ENCODE peak calls at places on chromosomes 1 and 21, in four cellular contexts. One of them, this sample, is unnamed.

GRCh38 chr1:152447484-152447883 is 33.4 kb upstream of the CRNN start:
- DNase-seq in astrocyte: no peak
- DNase-seq in HCT116: no peak
- DNase-seq in MM.1S: no peak
- DNase-seq in this sample: no peak

GRCh38 chr21:33541105-33541711 is 709 bp downstream of the GART start:
- DNase-seq in HCT116: no peak
- DNase-seq in astrocyte: no peak
- DNase-seq in MM.1S: peak
- DNase-seq in this sample: no peak

GRCh38 chr1:64133036-64133435 is 70.4 kb upstream of the UBE2U start:
- DNase-seq in astrocyte: peak
- DNase-seq in HCT116: peak
- DNase-seq in MM.1S: no peak
- DNase-seq in this sample: peak

GRCh38 chr1:159991513-159991912 is 37.5 kb upstream of the SLAMF9 start:
- DNase-seq in MM.1S: no peak
- DNase-seq in astrocyte: no peak
- DNase-seq in HCT116: no peak
- DNase-seq in this sample: no peak

GRCh38 chr1:230136453-230137327 is 69.7 kb downstream of the GALNT2 start:
- DNase-seq in MM.1S: no peak
- DNase-seq in HCT116: no peak
- DNase-seq in astrocyte: no peak
- DNase-seq in this sample: no peak

GRCh38 chr1:91166106-91166712 is 144.4 kb upstream of the ZNF644 start:
- DNase-seq in HCT116: peak
- DNase-seq in astrocyte: peak
- DNase-seq in MM.1S: peak
- DNase-seq in this sample: peak

GRCh38 chr21:27339902-27340301 is 373.0 kb upstream of the ADAMTS5 start:
- DNase-seq in MM.1S: no peak
- DNase-seq in astrocyte: no peak
- DNase-seq in HCT116: no peak
- DNase-seq in this sample: no peak

GRCh38 chr21:23887709-23888303 is 1719.5 kb downstream of the MRPL39 start:
- DNase-seq in astrocyte: no peak
- DNase-seq in MM.1S: peak
- DNase-seq in HCT116: no peak
- DNase-seq in this sample: no peak

GRCh38 chr1:13699510-13699909 is 478 bp upstream of the PRDM2 start:
- DNase-seq in astrocyte: peak
- DNase-seq in HCT116: no peak
- DNase-seq in MM.1S: no peak
- DNase-seq in this sample: no peak

GRCh38 chr1:156004843-156005593 is 15.7 kb downstream of the SSR2 start:
- DNase-seq in MM.1S: no peak
- DNase-seq in astrocyte: no peak
- DNase-seq in HCT116: no peak
- DNase-seq in this sample: no peak

GRCh38 chr21:14686466-14687276 is 140.6 kb upstream of the SAMSN1 start:
- DNase-seq in astrocyte: peak
- DNase-seq in MM.1S: peak
- DNase-seq in HCT116: no peak
- DNase-seq in this sample: no peak

GRCh38 chr1:227764019-227764391 is 28.8 kb downstream of the SNAP47 start:
- DNase-seq in astrocyte: peak
- DNase-seq in HCT116: no peak
- DNase-seq in MM.1S: no peak
- DNase-seq in this sample: peak

GRCh38 chr1:15386128-15386824 is 23.4 kb upstream of the EFHD2 start:
- DNase-seq in astrocyte: peak
- DNase-seq in MM.1S: no peak
- DNase-seq in HCT116: no peak
- DNase-seq in this sample: no peak

GRCh38 chr1:3548156-3548893 is 63.0 kb downstream of the MEGF6 start:
- DNase-seq in HCT116: no peak
- DNase-seq in MM.1S: no peak
- DNase-seq in astrocyte: peak
- DNase-seq in this sample: peak

GRCh38 chr1:224801761-224802490 is 127.5 kb upstream of the DNAH14 start:
- DNase-seq in HCT116: no peak
- DNase-seq in astrocyte: no peak
- DNase-seq in MM.1S: no peak
- DNase-seq in this sample: peak

GRCh38 chr1:224804220-224804619 is 125.3 kb upstream of the DNAH14 start:
- DNase-seq in MM.1S: no peak
- DNase-seq in HCT116: no peak
- DNase-seq in astrocyte: no peak
- DNase-seq in this sample: no peak

GRCh38 chr1:224799083-224799482 is 130.4 kb upstream of the DNAH14 start:
- DNase-seq in MM.1S: no peak
- DNase-seq in astrocyte: no peak
- DNase-seq in HCT116: no peak
- DNase-seq in this sample: no peak

GRCh38 chr1:224802596-224802995 is 126.9 kb upstream of the DNAH14 start:
- DNase-seq in HCT116: no peak
- DNase-seq in astrocyte: no peak
- DNase-seq in MM.1S: no peak
- DNase-seq in this sample: no peak

GRCh38 chr1:224800486-224801119 is 128.9 kb upstream of the DNAH14 start:
- DNase-seq in MM.1S: no peak
- DNase-seq in astrocyte: no peak
- DNase-seq in HCT116: no peak
- DNase-seq in this sample: no peak
- H3K4me2 ChIP-seq in MM.1S: no peak
- H3K4me2 ChIP-seq in astrocyte: no peak
- H3K4me2 ChIP-seq in HCT116: no peak
- H3K4me2 ChIP-seq in this sample: no peak

GRCh38 chr1:205772607-205773032 is 2.7 kb downstream of the RAB29 start:
- DNase-seq in astrocyte: no peak
- DNase-seq in HCT116: no peak
- DNase-seq in MM.1S: no peak
- DNase-seq in this sample: no peak
- H3K4me2 ChIP-seq in astrocyte: no peak
- H3K4me2 ChIP-seq in HCT116: no peak
- H3K4me2 ChIP-seq in MM.1S: no peak
- H3K4me2 ChIP-seq in this sample: no peak

GRCh38 chr1:40712405-40712944 is 21.0 kb downstream of the NFYC start:
- DNase-seq in HCT116: no peak
- DNase-seq in MM.1S: no peak
- DNase-seq in astrocyte: no peak
- DNase-seq in this sample: no peak
- H3K4me2 ChIP-seq in HCT116: peak
- H3K4me2 ChIP-seq in MM.1S: peak
- H3K4me2 ChIP-seq in astrocyte: peak
- H3K4me2 ChIP-seq in this sample: peak

GRCh38 chr1:36149973-36150295 is 648 bp upstream of the TRAPPC3 start:
- DNase-seq in MM.1S: no peak
- DNase-seq in HCT116: no peak
- DNase-seq in astrocyte: no peak
- DNase-seq in this sample: no peak
- H3K4me2 ChIP-seq in MM.1S: peak
- H3K4me2 ChIP-seq in HCT116: peak
- H3K4me2 ChIP-seq in astrocyte: peak
- H3K4me2 ChIP-seq in this sample: peak

GRCh38 chr1:184189361-184189760 is 137.8 kb downstream of the TSEN15 start:
- DNase-seq in HCT116: no peak
- DNase-seq in MM.1S: no peak
- DNase-seq in astrocyte: no peak
- DNase-seq in this sample: no peak

GRCh38 chr1:184193451-184193850 is 141.9 kb downstream of the TSEN15 start:
- DNase-seq in HCT116: no peak
- DNase-seq in astrocyte: no peak
- DNase-seq in MM.1S: no peak
- DNase-seq in this sample: no peak

GRCh38 chr1:184194251-184194650 is 142.7 kb downstream of the TSEN15 start:
- DNase-seq in astrocyte: no peak
- DNase-seq in MM.1S: no peak
- DNase-seq in HCT116: no peak
- DNase-seq in this sample: no peak

GRCh38 chr1:184190626-184191025 is 139.1 kb downstream of the TSEN15 start:
- DNase-seq in astrocyte: no peak
- DNase-seq in MM.1S: no peak
- DNase-seq in HCT116: no peak
- DNase-seq in this sample: no peak

DNA sequence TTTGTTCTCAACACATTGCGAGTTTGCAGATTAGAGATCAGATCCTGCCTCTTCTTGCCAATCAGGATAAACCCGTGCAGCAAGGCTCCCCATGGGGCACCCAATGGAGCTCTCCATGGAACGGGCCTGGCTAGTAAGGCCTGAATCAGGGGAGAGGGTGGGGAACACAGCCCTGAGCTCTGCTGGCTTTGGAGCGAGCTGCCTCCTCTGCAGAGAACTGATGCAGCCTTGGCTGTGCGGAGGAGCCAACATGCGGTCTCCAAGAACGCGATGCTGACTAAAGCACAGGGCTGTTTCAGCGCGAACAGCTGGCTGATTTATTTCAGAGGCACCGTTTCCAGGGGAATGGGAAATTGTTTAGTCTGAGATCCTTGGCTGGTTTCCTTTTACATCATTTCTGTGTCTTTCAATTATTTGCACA is 139.7 kb downstream of the TSEN15 start:
- DNase-seq in MM.1S: no peak
- DNase-seq in astrocyte: peak
- DNase-seq in HCT116: no peak
- DNase-seq in this sample: no peak
- H3K4me2 ChIP-seq in MM.1S: no peak
- H3K4me2 ChIP-seq in astrocyte: no peak
- H3K4me2 ChIP-seq in HCT116: no peak
- H3K4me2 ChIP-seq in this sample: no peak

DNA sequence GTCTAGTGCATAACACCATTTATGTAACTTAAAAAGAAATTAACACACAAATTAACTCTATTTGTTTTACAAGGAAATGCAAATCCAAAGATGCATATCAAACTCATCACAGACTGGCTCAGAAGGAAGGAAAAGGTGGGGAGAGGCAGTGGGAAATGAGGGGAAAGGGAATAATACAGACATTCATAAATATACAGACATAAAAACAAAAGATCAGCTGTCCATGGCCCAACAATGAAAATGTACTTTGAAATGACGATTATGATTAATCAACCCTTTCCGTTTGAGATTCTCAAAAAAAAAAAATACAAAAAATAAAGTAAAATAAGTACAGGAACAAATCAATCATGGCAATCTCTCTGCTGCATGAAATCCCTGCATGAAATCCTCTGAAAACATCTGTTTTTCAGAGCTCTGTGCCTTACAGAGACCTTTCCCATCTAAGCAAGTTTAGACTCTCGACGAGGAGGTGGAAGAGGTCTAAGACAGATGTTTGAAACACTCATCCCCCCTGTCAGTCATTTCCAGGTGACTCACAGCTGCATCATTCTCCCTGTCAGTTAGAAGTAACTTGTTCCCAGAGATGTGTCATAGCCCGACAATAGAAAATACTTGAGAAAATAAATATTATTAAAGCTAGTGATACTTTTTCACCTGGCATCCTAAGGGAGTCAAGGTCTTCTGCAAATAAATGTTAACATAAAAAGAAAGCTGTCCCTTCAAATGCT is 41.4 kb upstream of the SEC16B start:
- DNase-seq in MM.1S: no peak
- DNase-seq in astrocyte: peak
- DNase-seq in HCT116: peak
- DNase-seq in this sample: no peak
- H3K4me2 ChIP-seq in MM.1S: no peak
- H3K4me2 ChIP-seq in astrocyte: peak
- H3K4me2 ChIP-seq in HCT116: peak
- H3K4me2 ChIP-seq in this sample: no peak

GRCh38 chr1:89540406-89540970 is 15.9 kb downstream of the LRRC8B start:
- DNase-seq in HCT116: no peak
- DNase-seq in astrocyte: no peak
- DNase-seq in MM.1S: no peak
- DNase-seq in this sample: no peak
- H3K4me2 ChIP-seq in HCT116: no peak
- H3K4me2 ChIP-seq in astrocyte: no peak
- H3K4me2 ChIP-seq in MM.1S: no peak
- H3K4me2 ChIP-seq in this sample: no peak

DNA sequence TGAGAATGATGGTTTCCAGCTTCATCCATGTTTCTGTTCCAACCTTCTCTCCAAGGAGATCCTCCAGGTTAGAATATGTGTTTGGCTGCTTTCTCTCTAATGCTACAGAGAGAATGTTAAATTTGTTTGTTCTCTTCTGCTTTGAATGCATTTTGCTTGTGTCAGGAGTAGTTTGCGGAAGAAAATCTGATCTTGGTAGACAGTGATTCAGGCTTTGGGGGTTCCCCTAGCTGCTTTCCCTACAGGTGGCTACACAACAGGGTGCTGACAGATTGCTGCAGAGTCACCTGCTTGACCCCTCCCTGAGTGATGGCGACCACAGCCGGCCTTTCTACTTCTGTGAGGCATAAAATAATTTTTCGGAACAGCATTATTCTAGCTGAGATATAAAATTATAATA is 41.8 kb downstream of the MACO1 start:
- DNase-seq in HCT116: no peak
- DNase-seq in astrocyte: no peak
- DNase-seq in MM.1S: peak
- DNase-seq in this sample: no peak
- H3K4me2 ChIP-seq in HCT116: no peak
- H3K4me2 ChIP-seq in astrocyte: no peak
- H3K4me2 ChIP-seq in MM.1S: peak
- H3K4me2 ChIP-seq in this sample: no peak

GRCh38 chr1:181554465-181554864 is 71.1 kb downstream of the CACNA1E start:
- DNase-seq in MM.1S: no peak
- DNase-seq in HCT116: no peak
- DNase-seq in astrocyte: no peak
- DNase-seq in this sample: no peak
- H3K4me2 ChIP-seq in MM.1S: no peak
- H3K4me2 ChIP-seq in HCT116: no peak
- H3K4me2 ChIP-seq in astrocyte: no peak
- H3K4me2 ChIP-seq in this sample: no peak

This sample was measured in PC-9.